ENCODE peak calls at places on chromosome 2, in four cellular contexts. D is mesendoderm, E is H1, P is neuronal stem cell. O is an unnamed sample.

GRCh38 chr2:239339726-239340654 is 60.8 kb downstream of the HDAC4 start:
- DNase-seq in D (no peak), E (no peak), P (no peak), O (no peak)

GRCh38 chr2:152573168-152573567 is 144.1 kb downstream of the PRPF40A start:
- DNase-seq in D (peak; percentile 63), E (no peak), P (no peak), O (no peak)

GRCh38 chr2:241671457-241672240 is 15.0 kb downstream of the DTYMK start:
- DNase-seq in D (no peak), E (no peak), P (no peak), O (no peak)

GRCh38 chr2:24672589-24672988 is 120.6 kb downstream of the PTRHD1 start:
- DNase-seq in D (no peak), E (no peak), P (no peak), O (no peak)

GRCh38 chr2:16525265-16525887 is 140.3 kb downstream of the CYRIA start:
- DNase-seq in D (peak; percentile 70), E (no peak), P (peak; percentile 36), O (peak; percentile 63)

GRCh38 chr2:23132000-23132399 is 253.0 kb upstream of the KLHL29 start:
- DNase-seq in D (no peak), E (no peak), P (no peak), O (no peak)

GRCh38 chr2:74873041-74873440 is 39.1 kb downstream of the HK2 start:
- DNase-seq in D (no peak), E (no peak), P (no peak), O (no peak)

GRCh38 chr2:210459407-210459806 is 17.2 kb downstream of the LANCL1 start:
- DNase-seq in D (no peak), E (no peak), P (no peak), O (no peak)

GRCh38 chr2:109487237-109487869 is 126.4 kb downstream of the SEPTIN10 start:
- DNase-seq in D (no peak), E (no peak), P (no peak), O (no peak)

GRCh38 chr2:16546128-16546754 is 119.4 kb downstream of the CYRIA start:
- DNase-seq in D (peak; percentile 80), E (no peak), P (peak; percentile 81), O (peak; percentile 39)

GRCh38 chr2:127176371-127177311 is 43.5 kb downstream of the CYP27C1 start:
- DNase-seq in D (no peak), E (no peak), P (no peak), O (no peak)

GRCh38 chr2:143284087-143284675 is 155.0 kb downstream of the ARHGAP15 start:
- DNase-seq in D (peak; percentile 55), E (no peak), P (peak; percentile 20), O (no peak)

GRCh38 chr2:182668671-182669070 is 47.4 kb upstream of the DNAJC10 start:
- DNase-seq in D (peak; percentile 22), E (no peak), P (no peak), O (peak; percentile 30)

GRCh38 chr2:72983500-72984039 is 66.3 kb downstream of the EMX1 start:
- DNase-seq in D (no peak), E (no peak), P (no peak), O (no peak)

GRCh38 chr2:72985136-72985535 is 67.8 kb downstream of the EMX1 start:
- DNase-seq in D (no peak), E (no peak), P (no peak), O (no peak)

GRCh38 chr2:72984172-72984671 is 66.9 kb downstream of the EMX1 start:
- DNase-seq in D (no peak), E (no peak), P (no peak), O (no peak)

GRCh38 chr2:72988041-72988440 is 70.7 kb downstream of the EMX1 start:
- DNase-seq in D (no peak), E (no peak), P (no peak), O (no peak)

DNA sequence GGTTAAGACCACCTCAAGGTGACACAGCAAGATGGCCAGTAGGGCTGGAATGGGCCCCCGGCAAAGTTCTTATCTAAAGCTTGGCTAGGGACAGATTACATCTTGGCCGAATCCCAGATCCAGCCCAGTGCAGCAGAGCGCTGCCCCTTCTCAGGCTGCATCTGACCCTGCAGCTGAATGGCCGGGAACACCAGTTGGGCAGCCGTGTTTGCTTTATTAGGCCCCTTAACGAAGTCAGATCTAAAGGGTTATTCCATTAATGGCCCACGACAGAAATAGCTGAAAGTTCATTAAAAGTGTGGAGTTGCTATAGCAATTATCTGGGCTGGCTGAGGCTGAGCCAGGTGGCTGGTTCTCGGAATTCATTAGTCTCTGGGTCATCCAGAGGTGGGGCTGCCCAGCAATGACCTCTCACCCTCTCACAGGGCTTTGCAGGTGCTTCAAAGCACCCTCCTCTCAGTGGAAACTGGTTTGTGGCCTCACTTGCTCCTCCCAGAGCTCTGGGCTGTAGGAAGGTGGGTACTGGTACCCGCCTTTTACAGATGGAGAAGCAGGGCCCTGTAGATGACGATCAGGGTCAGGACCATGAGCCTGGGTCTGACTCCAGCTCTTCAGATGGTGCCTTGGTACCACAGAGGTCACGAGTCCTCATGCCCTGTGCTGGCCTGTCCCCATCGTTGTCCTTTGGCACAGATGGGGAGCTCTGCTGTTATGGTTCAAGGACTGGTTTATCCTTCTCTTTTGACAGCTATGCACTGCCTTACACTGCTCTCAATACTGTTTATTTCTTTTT is 68.8 kb downstream of the EMX1 start:
- DNase-seq in D (no peak), E (no peak), P (no peak), O (no peak)
- H2BK120ac ChIP-seq in D (no peak overlapping the region), E (no peak overlapping the region), P (no peak overlapping the region), O (no peak overlapping the region)

GRCh38 chr2:101806123-101806522 is 108.6 kb downstream of the MAP4K4 start:
- DNase-seq in D (peak; percentile 92), E (peak; percentile 57), P (peak; percentile 31), O (peak; percentile 52)
- H2BK120ac ChIP-seq in D (no peak overlapping the region), E (no peak overlapping the region), P (no peak overlapping the region), O (no peak overlapping the region)

GRCh38 chr2:43379494-43379893 is 153.1 kb upstream of the ZFP36L2 start:
- DNase-seq in D (no peak), E (no peak), P (no peak), O (no peak)

GRCh38 chr2:43370705-43371104 is 144.3 kb upstream of the ZFP36L2 start:
- DNase-seq in D (no peak), E (no peak), P (no peak), O (no peak)

GRCh38 chr2:43372386-43373081 is 146.1 kb upstream of the ZFP36L2 start:
- DNase-seq in D (no peak), E (no peak), P (no peak), O (no peak)

GRCh38 chr2:43375746-43376522 is 149.5 kb upstream of the ZFP36L2 start:
- DNase-seq in D (no peak), E (no peak), P (no peak), O (no peak)

DNA sequence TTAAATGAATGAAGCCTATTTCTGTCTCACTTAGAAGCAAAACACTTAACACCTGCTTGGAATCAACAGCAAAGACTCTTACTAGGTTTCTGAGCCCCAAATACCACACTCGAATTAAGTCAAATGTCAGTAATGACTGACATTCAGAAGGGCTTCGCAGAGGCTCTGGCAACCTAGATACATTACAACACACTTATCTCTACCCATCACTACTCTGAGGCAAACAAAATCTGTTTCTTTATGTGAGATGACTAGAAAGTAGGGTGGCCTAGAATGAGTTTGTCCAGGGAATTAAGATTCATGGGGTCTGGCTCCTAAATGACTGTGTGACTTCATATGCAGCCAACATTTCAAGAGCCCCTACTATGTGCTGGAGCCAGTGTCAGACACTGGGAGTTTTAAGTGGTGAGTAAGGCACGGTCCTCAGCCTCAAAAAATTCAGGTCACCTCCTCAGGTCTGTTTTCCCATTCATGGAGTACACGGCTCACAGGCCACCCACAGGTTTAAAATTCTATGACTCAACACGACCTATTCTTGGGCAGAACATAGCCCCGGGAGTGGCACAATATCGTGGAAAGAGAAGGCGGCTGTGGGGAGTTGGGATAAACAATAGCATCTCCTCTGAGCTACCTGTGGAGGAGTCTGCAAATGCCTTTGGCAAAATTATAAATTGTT is 150.3 kb upstream of the ZFP36L2 start:
- DNase-seq in D (peak; percentile 55), E (peak; percentile 19), P (no peak), O (no peak)
- H2BK120ac ChIP-seq in D (no peak overlapping the region), E (no peak overlapping the region), P (no peak overlapping the region), O (no peak overlapping the region)

DNA sequence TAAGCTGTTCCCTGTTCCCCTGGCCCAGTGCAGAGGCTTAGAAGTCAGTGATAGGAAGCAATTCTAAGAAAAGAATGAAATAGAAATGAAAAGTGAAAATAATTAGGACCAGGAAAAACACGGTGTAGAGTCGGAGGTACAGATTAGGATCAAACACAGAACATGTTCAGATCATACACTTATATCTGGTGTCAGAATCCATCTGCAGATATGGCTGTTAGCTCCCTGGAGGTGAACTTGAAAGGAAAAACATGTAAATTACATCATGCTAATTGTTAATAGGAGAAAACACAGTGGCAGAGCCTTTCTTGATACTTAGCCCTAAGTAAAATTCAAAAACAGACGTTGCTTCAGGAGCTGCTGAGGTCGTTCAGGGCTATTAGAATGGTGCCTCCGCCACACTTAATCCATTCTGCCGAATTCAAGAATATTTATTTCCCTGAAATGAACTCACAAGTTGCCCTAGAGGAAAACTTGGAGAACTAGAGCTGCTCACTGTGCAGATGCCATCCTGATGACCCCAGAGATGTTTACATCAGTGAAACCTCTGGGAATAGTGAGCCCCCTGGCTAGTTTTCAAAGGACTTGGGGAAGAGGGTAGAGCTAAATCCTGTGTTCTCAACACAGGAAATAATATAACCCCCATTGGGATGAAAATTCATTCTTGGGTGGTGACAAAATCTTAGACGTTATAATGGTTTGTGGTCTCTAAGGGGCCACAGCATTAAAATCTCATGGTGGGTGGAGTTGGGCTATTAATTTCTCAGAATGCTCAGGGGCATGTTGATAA is 27.5 kb downstream of the LPIN1 start:
- DNase-seq in D (no peak), E (no peak), P (no peak), O (no peak)
- H2BK120ac ChIP-seq in D (no peak overlapping the region), E (no peak overlapping the region), P (no peak overlapping the region), O (no peak overlapping the region)